ENCODE peak calls at places on chromosomes 3 and 15, in nine cellular contexts. C is Peyer's patch, T is fibroblast of lung, K is psoas muscle, X is thoracic aorta, J is heart left ventricle, A is lung, F is tibial nerve, S is foreskin keratinocyte. Q is an unnamed sample. For H3K4me1 and H3K27me3, the result is how much of the 10 kb centered on the place peaks cover.

GRCh38 chr3:143565943-143566342 is 282.3 kb downstream of the SLC9A9 start:
- DNase-seq in C (no peak), T (peak), K (no peak), X (no peak), J (no peak), A (no peak), F (no peak), S (peak), Q (no peak)

GRCh38 chr3:195880037-195880431 is 28.3 kb downstream of the TNK2 start:
- DNase-seq in C (no peak), T (no peak), K (peak), X (no peak), J (no peak), A (no peak), F (no peak), S (no peak), Q (no peak)

GRCh38 chr3:27326211-27326948 is 42.8 kb downstream of the NEK10 start:
- DNase-seq in C (no peak), T (peak), K (peak), X (no peak), J (peak), A (no peak), F (no peak), S (peak), Q (no peak)

GRCh38 chr15:69760263-69760855 is 307.7 kb downstream of the RPLP1 start:
- DNase-seq in C (no peak), T (peak), K (no peak), X (no peak), J (no peak), A (no peak), F (no peak), S (no peak), Q (no peak)

GRCh38 chr3:129121792-129122696 is at the start of gene RAB43:
- DNase-seq in C (peak), T (peak), K (peak), X (peak), J (peak), A (peak), F (peak), S (peak), Q (peak)

GRCh38 chr3:11093823-11094340 is 60.4 kb upstream of the HRH1 start:
- DNase-seq in C (no peak), T (no peak), K (no peak), X (no peak), J (no peak), A (no peak), F (no peak), S (no peak), Q (no peak)

GRCh38 chr3:41997702-41998551 is 36.0 kb upstream of the ULK4 start:
- DNase-seq in C (no peak), T (peak), K (no peak), X (no peak), J (no peak), A (no peak), F (no peak), S (no peak), Q (no peak)

GRCh38 chr3:123576119-123576518 is 8.7 kb downstream of the HACD2 start:
- DNase-seq in C (no peak), T (no peak), K (no peak), X (no peak), J (no peak), A (no peak), F (no peak), S (no peak), Q (no peak)

GRCh38 chr3:131020122-131020693 is 6.4 kb downstream of the ASTE1 start:
- DNase-seq in C (no peak), T (no peak), K (no peak), X (no peak), J (no peak), A (no peak), F (no peak), S (no peak), Q (no peak)

GRCh38 chr3:111314146-111314873 is 227.7 kb upstream of the CD96 start:
- DNase-seq in C (no peak), T (no peak), K (no peak), X (no peak), J (no peak), A (no peak), F (no peak), S (peak), Q (no peak)

GRCh38 chr3:127002195-127003174 is 19.6 kb downstream of the PLXNA1 start:
- DNase-seq in C (peak), T (peak), K (peak), X (peak), J (peak), A (peak), F (peak), S (peak), Q (no peak)

GRCh38 chr3:48630407-48630806 is 4.9 kb downstream of the SLC26A6 start:
- DNase-seq in C (no peak), T (no peak), K (peak), X (no peak), J (no peak), A (no peak), F (no peak), S (no peak), Q (no peak)

GRCh38 chr3:122310361-122310760 is 14.7 kb upstream of the CSTA start:
- DNase-seq in C (peak), T (no peak), K (no peak), X (no peak), J (no peak), A (no peak), F (no peak), S (peak), Q (no peak)

GRCh38 chr3:177530908-177531307 is 333.6 kb upstream of the TBL1XR1 start:
- DNase-seq in C (no peak), T (no peak), K (peak), X (no peak), J (no peak), A (no peak), F (no peak), S (no peak), Q (no peak)

GRCh38 chr15:73821181-73821580 is 52.2 kb upstream of the TBC1D21 start:
- DNase-seq in C (no peak), T (no peak), K (no peak), X (no peak), J (no peak), A (no peak), F (no peak), S (no peak), Q (no peak)

DNA sequence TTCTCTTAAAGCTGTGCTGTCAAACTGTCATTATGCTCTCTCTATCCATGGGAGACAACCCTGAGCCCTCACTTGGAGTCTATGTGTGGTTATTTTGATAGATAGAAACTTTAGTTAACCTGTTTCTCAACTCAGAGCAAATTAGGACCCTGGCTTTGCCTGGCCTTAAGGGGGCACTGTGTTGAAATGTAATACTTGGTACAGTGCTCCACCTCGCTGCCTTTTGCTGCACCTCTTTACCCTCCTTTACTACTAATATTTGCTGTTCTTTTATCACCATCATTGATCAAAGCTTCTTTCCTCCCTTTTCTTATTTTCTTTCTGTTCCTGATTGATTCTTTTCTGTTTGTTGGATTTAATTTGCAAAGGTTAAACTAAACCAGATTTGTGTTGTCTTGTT is 34.3 kb downstream of the STT3B start:
- DNase-seq in C (peak), T (no peak), K (no peak), X (no peak), J (no peak), A (no peak), F (no peak), S (no peak), Q (no peak)
- TF ChIP-seq CTCF in C (no peak), T (no peak), K (peak), X (no peak), J (peak), A (no peak), F (no peak), S (peak), Q (peak)

GRCh38 chr3:133021206-133021605 is 17.0 kb upstream of the TMEM108 start:
- DNase-seq in C (no peak), T (no peak), K (no peak), X (no peak), J (no peak), A (no peak), F (no peak), S (no peak), Q (no peak)

GRCh38 chr3:133014325-133014724 is 23.9 kb upstream of the TMEM108 start:
- DNase-seq in C (no peak), T (no peak), K (no peak), X (no peak), J (no peak), A (no peak), F (no peak), S (no peak), Q (no peak)

GRCh38 chr3:133016838-133017309 is 21.3 kb upstream of the TMEM108 start:
- DNase-seq in C (no peak), T (no peak), K (no peak), X (no peak), J (no peak), A (no peak), F (no peak), S (no peak), Q (no peak)
- H3K4me1 ChIP-seq in C (under half), T (under half), K (under half), X (under half), J (under half), A (under half), F (under half), S (under half), Q (under half)

GRCh38 chr3:107897471-107898180 is 193.2 kb downstream of the CD47 start:
- DNase-seq in C (no peak), T (peak), K (no peak), X (no peak), J (no peak), A (no peak), F (no peak), S (peak), Q (no peak)
- H3K27me3 ChIP-seq in C (under half), T (under half), K (under half), X (under half), J (under half), A (under half), F (under half), S (under half), Q (under half)

GRCh38 chr3:155179966-155180757 is 100.0 kb downstream of the MME start:
- DNase-seq in C (no peak), T (no peak), K (no peak), X (no peak), J (no peak), A (no peak), F (no peak), S (no peak), Q (no peak)
- TF ChIP-seq CTCF in C (no peak), T (no peak), K (no peak), X (no peak), J (no peak), A (no peak), F (no peak), S (no peak), Q (no peak)

DNA sequence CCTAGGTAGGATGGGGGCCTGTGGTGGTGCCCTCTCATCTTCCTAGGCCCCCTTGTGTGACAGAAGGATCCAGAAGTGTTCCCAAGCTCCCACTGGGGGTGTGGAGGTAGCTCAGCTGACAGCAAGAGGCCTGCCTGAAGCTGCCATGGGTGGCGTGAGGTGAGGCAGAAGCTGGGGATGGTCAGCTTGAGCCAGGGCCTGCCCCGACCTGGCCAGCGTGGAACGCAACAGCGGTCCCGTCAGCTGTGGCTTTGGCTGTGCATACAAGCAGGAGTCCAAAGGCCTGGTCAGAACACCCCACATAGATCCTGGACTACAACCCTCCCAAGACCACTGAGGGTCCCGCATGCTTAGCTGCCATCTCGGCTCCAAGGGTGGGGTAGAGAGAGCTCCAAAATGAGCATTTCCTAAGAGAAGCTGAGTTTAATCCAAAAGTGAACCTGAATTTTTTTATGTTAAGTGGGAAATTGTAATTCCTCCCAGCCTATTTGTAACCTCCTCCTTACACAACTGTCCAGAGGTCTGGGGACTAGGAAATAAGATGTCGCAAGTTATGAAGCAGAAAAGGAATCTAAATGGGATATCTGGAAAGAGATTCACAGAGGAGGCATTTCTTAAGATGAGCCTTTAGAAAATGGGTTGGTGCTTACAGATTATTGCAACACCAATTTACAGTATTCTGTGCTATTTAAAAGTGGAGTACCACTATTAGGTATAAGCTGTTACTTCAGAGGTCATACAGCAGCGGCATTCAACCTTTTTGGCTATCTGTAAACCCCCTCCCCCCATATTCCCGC is 9.9 kb upstream of the PLA2G4D start:
- DNase-seq in C (no peak), T (peak), K (no peak), X (no peak), J (no peak), A (no peak), F (no peak), S (no peak), Q (no peak)
- H3K4me1 ChIP-seq in C (under half), T (under half), K (under half), X (under half), J (under half), A (under half), F (under half), S (under half), Q (under half)

Q was measured in CD8-positive, alpha-beta T cell.